ENCODE peak calls at places on chromosomes 13 and 19, in nine cellular contexts. T is gastrocnemius medialis; V is HepG2; G is heart left ventricle; R is substantia nigra; Q is effector memory CD4-positive, alpha-beta T cell; B is mammary epithelial cell; D is CD8-positive, alpha-beta memory T cell; U is breast epithelium. X is an unnamed sample.

GRCh38 chr19:7554990-7555864 is 19.7 kb downstream of the PNPLA6 start:
- DNase-seq in T (no peak), V (no peak), G (no peak), R (no peak), Q (no peak), B (no peak), D (no peak), U (no peak), X (no peak)

GRCh38 chr13:110980921-110981320 is 66.1 kb upstream of the ANKRD10 start:
- DNase-seq in T (no peak), V (no peak), G (no peak), R (no peak), Q (no peak), B (no peak), D (no peak), U (no peak), X (no peak)

GRCh38 chr19:28027116-28027515 is 1185.8 kb downstream of the UQCRFS1 start:
- DNase-seq in T (no peak), V (no peak), G (no peak), R (no peak), Q (no peak), B (no peak), D (no peak), U (no peak), X (no peak)

GRCh38 chr19:19651076-19651475 is 7.6 kb upstream of the GMIP start:
- DNase-seq in T (no peak), V (no peak), G (no peak), R (peak), Q (no peak), B (no peak), D (no peak), U (no peak), X (no peak)

GRCh38 chr13:29847501-29847983 is 2.9 kb downstream of the UBL3 start:
- DNase-seq in T (no peak), V (peak), G (no peak), R (no peak), Q (no peak), B (peak), D (no peak), U (no peak), X (no peak)

GRCh38 chr19:3189702-3190469 is 4.2 kb downstream of the NCLN start:
- DNase-seq in T (no peak), V (no peak), G (no peak), R (no peak), Q (no peak), B (no peak), D (no peak), U (no peak), X (no peak)

GRCh38 chr19:31303262-31303815 is 45.9 kb downstream of the TSHZ3 start:
- DNase-seq in T (no peak), V (no peak), G (no peak), R (no peak), Q (no peak), B (no peak), D (no peak), U (no peak), X (no peak)

GRCh38 chr13:77196052-77196618 is 130.8 kb downstream of the MYCBP2 start:
- DNase-seq in T (no peak), V (no peak), G (no peak), R (no peak), Q (no peak), B (no peak), D (no peak), U (no peak), X (no peak)

GRCh38 chr13:81917829-81918228 is 1576.9 kb upstream of the SPRY2 start:
- DNase-seq in T (no peak), V (no peak), G (no peak), R (no peak), Q (no peak), B (no peak), D (no peak), U (no peak), X (no peak)

GRCh38 chr19:7831452-7831851 is 1.4 kb downstream of the EVI5L start:
- DNase-seq in T (no peak), V (peak), G (peak), R (peak), Q (no peak), B (peak), D (no peak), U (no peak), X (no peak)

GRCh38 chr13:111280666-111281577 is 39.5 kb upstream of the TEX29 start:
- DNase-seq in T (no peak), V (no peak), G (no peak), R (no peak), Q (no peak), B (no peak), D (no peak), U (no peak), X (no peak)

GRCh38 chr13:38530492-38530891 is 156.4 kb upstream of the FREM2 start:
- DNase-seq in T (no peak), V (no peak), G (no peak), R (no peak), Q (no peak), B (peak), D (no peak), U (no peak), X (no peak)

GRCh38 chr13:43434185-43434584 is 352.6 kb downstream of the ENOX1 start:
- DNase-seq in T (peak), V (no peak), G (no peak), R (no peak), Q (no peak), B (no peak), D (no peak), U (no peak), X (no peak)

GRCh38 chr19:51123381-51124186 is 1.1 kb upstream of the SIGLEC9 start:
- DNase-seq in T (peak), V (no peak), G (no peak), R (no peak), Q (no peak), B (no peak), D (peak), U (no peak), X (no peak)

GRCh38 chr13:24131749-24132148 is 28.8 kb upstream of the SPATA13 start:
- DNase-seq in T (no peak), V (no peak), G (no peak), R (no peak), Q (no peak), B (no peak), D (no peak), U (no peak), X (no peak)

GRCh38 chr19:9043524-9043923 is 33.3 kb upstream of the MUC16 start:
- DNase-seq in T (no peak), V (no peak), G (no peak), R (no peak), Q (no peak), B (no peak), D (no peak), U (no peak), X (no peak)

GRCh38 chr19:58182577-58182988 is 278 bp upstream of the ZNF274 start:
- DNase-seq in T (no peak), V (no peak), G (peak), R (no peak), Q (peak), B (peak), D (peak), U (no peak), X (no peak)

GRCh38 chr13:50085063-50085462 is 69.8 kb downstream of the KCNRG start:
- DNase-seq in T (no peak), V (peak), G (no peak), R (no peak), Q (no peak), B (peak), D (no peak), U (no peak), X (no peak)

GRCh38 chr19:38877781-38878574 is at the start of gene RINL:
- DNase-seq in T (no peak), V (no peak), G (peak), R (no peak), Q (peak), B (no peak), D (peak), U (no peak), X (no peak)

GRCh38 chr19:18502633-18503294 is 19.1 kb downstream of the ELL start:
- DNase-seq in T (peak), V (no peak), G (peak), R (peak), Q (no peak), B (no peak), D (no peak), U (peak), X (no peak)

GRCh38 chr13:32426191-32426980 is 1.5 kb downstream of the N4BP2L1 start:
- DNase-seq in T (no peak), V (no peak), G (no peak), R (no peak), Q (peak), B (no peak), D (no peak), U (no peak), X (no peak)

GRCh38 chr13:101360525-101360924 is 55.8 kb downstream of the NALCN start:
- DNase-seq in T (no peak), V (no peak), G (no peak), R (no peak), Q (no peak), B (no peak), D (no peak), U (no peak), X (no peak)

GRCh38 chr19:45428385-45429231 is 4.9 kb upstream of the ERCC1 start:
- DNase-seq in T (peak), V (no peak), G (peak), R (peak), Q (no peak), B (no peak), D (no peak), U (no peak), X (no peak)

GRCh38 chr13:106520205-106521004 is 15.1 kb downstream of the EFNB2 start:
- DNase-seq in T (no peak), V (no peak), G (no peak), R (no peak), Q (no peak), B (no peak), D (no peak), U (no peak), X (no peak)

GRCh38 chr13:83780201-83780600 is 102.1 kb downstream of the SLITRK1 start:
- DNase-seq in T (no peak), V (peak), G (no peak), R (no peak), Q (no peak), B (peak), D (no peak), U (no peak), X (no peak)

GRCh38 chr19:24074720-24075119 is 12.3 kb upstream of the ZNF254 start:
- DNase-seq in T (no peak), V (no peak), G (no peak), R (no peak), Q (no peak), B (peak), D (no peak), U (no peak), X (no peak)

GRCh38 chr13:28204690-28205443 is 66.5 kb downstream of the PAN3 start:
- DNase-seq in T (no peak), V (peak), G (no peak), R (no peak), Q (no peak), B (no peak), D (no peak), U (no peak), X (no peak)

GRCh38 chr19:495440-496332 is 600 bp upstream of the MADCAM1 start:
- DNase-seq in T (no peak), V (no peak), G (no peak), R (no peak), Q (no peak), B (no peak), D (no peak), U (no peak), X (no peak)

GRCh38 chr13:36090592-36090991 is 40.6 kb downstream of the DCLK1 start:
- DNase-seq in T (no peak), V (no peak), G (no peak), R (no peak), Q (no peak), B (no peak), D (no peak), U (no peak), X (no peak)

GRCh38 chr13:113105032-113105993 is at the start of gene F7:
- DNase-seq in T (no peak), V (peak), G (peak), R (no peak), Q (no peak), B (no peak), D (no peak), U (no peak), X (no peak)

GRCh38 chr13:49213997-49214916 is 5.9 kb upstream of the MLNR start:
- DNase-seq in T (no peak), V (no peak), G (no peak), R (no peak), Q (no peak), B (no peak), D (no peak), U (no peak), X (no peak)

DNA sequence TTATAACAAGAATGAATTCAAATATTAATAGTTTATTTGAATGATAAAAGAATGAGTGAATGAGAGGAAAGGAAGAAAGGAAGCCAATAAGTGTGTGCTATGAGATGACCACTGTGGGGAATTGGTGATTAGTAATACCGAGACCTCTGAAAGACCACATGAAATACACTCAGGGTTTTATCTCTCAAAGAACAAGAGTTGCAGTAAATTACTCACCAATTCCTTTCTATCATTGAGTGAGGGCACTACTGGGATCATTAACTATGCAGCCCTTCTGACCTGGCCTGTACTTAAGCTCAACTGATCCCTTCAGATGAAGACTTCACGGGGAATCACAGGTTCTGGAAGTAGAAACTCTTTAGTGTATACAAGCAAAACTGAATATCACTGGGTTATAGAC is 1636.1 kb downstream of the SLITRK5 start:
- DNase-seq in T (no peak), V (no peak), G (no peak), R (no peak), Q (no peak), B (no peak), D (no peak), U (no peak), X (no peak)
- H3K27ac ChIP-seq in T (no peak), V (no peak), G (no peak), R (no peak), Q (no peak), B (no peak), D (no peak), U (no peak), X (no peak)

GRCh38 chr13:98263841-98264240 is 86.8 kb upstream of the RNF113B start:
- DNase-seq in T (no peak), V (no peak), G (no peak), R (no peak), Q (no peak), B (no peak), D (no peak), U (no peak), X (no peak)

GRCh38 chr13:98269386-98269785 is 92.3 kb upstream of the RNF113B start:
- DNase-seq in T (no peak), V (peak), G (no peak), R (no peak), Q (no peak), B (no peak), D (no peak), U (no peak), X (no peak)

GRCh38 chr13:98264877-98265276 is 87.8 kb upstream of the RNF113B start:
- DNase-seq in T (no peak), V (no peak), G (no peak), R (no peak), Q (no peak), B (no peak), D (no peak), U (no peak), X (no peak)

GRCh38 chr13:98267080-98267912 is 90.2 kb upstream of the RNF113B start:
- DNase-seq in T (no peak), V (peak), G (no peak), R (no peak), Q (no peak), B (peak), D (no peak), U (no peak), X (no peak)

GRCh38 chr13:98265669-98266551 is 88.8 kb upstream of the RNF113B start:
- DNase-seq in T (no peak), V (peak), G (no peak), R (no peak), Q (no peak), B (no peak), D (no peak), U (no peak), X (no peak)
- H3K27ac ChIP-seq in T (no peak), V (peak), G (no peak), R (no peak), Q (no peak), B (no peak), D (no peak), U (peak), X (no peak)

GRCh38 chr13:102710261-102710679 is 15.4 kb upstream of the METTL21C start:
- DNase-seq in T (peak), V (no peak), G (no peak), R (no peak), Q (no peak), B (no peak), D (no peak), U (no peak), X (no peak)
- H3K27ac ChIP-seq in T (peak), V (no peak), G (no peak), R (no peak), Q (no peak), B (no peak), D (no peak), U (no peak), X (no peak)

GRCh38 chr13:80336335-80336734 is 4.6 kb downstream of the SPRY2 start:
- DNase-seq in T (no peak), V (no peak), G (no peak), R (no peak), Q (no peak), B (peak), D (no peak), U (no peak), X (no peak)
- H3K27ac ChIP-seq in T (peak), V (peak), G (peak), R (no peak), Q (no peak), B (peak), D (no peak), U (peak), X (peak)

X was measured in epithelial cell of prostate.